ENCODE peak calls at places on chromosomes 11 and 22, in nine cellular contexts. One of them, this sample, is unnamed.

GRCh38 chr22:48315415-48316244 is 1512.0 kb downstream of the BRD1 start:
- DNase-seq in tibial nerve: no peak
- DNase-seq in fibroblast of lung: no peak
- DNase-seq in AG04450: no peak
- DNase-seq in cardiac fibroblast: no peak
- DNase-seq in neural crest cell: no peak
- DNase-seq in GM12865: no peak
- DNase-seq in astrocyte of the spinal cord: no peak
- DNase-seq in CD4-positive, alpha-beta T cell: no peak
- DNase-seq in this sample: no peak

GRCh38 chr11:131924446-131925240 is 554.2 kb downstream of the NTM start:
- DNase-seq in tibial nerve: no peak
- DNase-seq in fibroblast of lung: peak
- DNase-seq in AG04450: no peak
- DNase-seq in cardiac fibroblast: peak
- DNase-seq in neural crest cell: no peak
- DNase-seq in GM12865: peak
- DNase-seq in astrocyte of the spinal cord: peak
- DNase-seq in CD4-positive, alpha-beta T cell: no peak
- DNase-seq in this sample: no peak

GRCh38 chr11:64007160-64007628 is 21.0 kb downstream of the OTUB1 start:
- DNase-seq in tibial nerve: no peak
- DNase-seq in fibroblast of lung: peak
- DNase-seq in AG04450: no peak
- DNase-seq in cardiac fibroblast: peak
- DNase-seq in neural crest cell: no peak
- DNase-seq in GM12865: no peak
- DNase-seq in astrocyte of the spinal cord: no peak
- DNase-seq in CD4-positive, alpha-beta T cell: no peak
- DNase-seq in this sample: no peak

GRCh38 chr22:17106785-17107546 is 14.2 kb downstream of the TMEM121B start:
- DNase-seq in tibial nerve: no peak
- DNase-seq in fibroblast of lung: no peak
- DNase-seq in AG04450: no peak
- DNase-seq in cardiac fibroblast: no peak
- DNase-seq in neural crest cell: no peak
- DNase-seq in GM12865: no peak
- DNase-seq in astrocyte of the spinal cord: no peak
- DNase-seq in CD4-positive, alpha-beta T cell: no peak
- DNase-seq in this sample: no peak

GRCh38 chr11:129894281-129895125 is 875 bp downstream of the NFRKB start:
- DNase-seq in tibial nerve: no peak
- DNase-seq in fibroblast of lung: peak
- DNase-seq in AG04450: no peak
- DNase-seq in cardiac fibroblast: no peak
- DNase-seq in neural crest cell: no peak
- DNase-seq in GM12865: peak
- DNase-seq in astrocyte of the spinal cord: peak
- DNase-seq in CD4-positive, alpha-beta T cell: no peak
- DNase-seq in this sample: no peak

GRCh38 chr11:67626970-67627369 is 2.8 kb downstream of the NUDT8 start:
- DNase-seq in tibial nerve: no peak
- DNase-seq in fibroblast of lung: no peak
- DNase-seq in AG04450: no peak
- DNase-seq in cardiac fibroblast: no peak
- DNase-seq in neural crest cell: no peak
- DNase-seq in GM12865: no peak
- DNase-seq in astrocyte of the spinal cord: no peak
- DNase-seq in CD4-positive, alpha-beta T cell: no peak
- DNase-seq in this sample: no peak

GRCh38 chr22:19336133-19337075 is 44.9 kb upstream of the CLTCL1 start:
- DNase-seq in tibial nerve: no peak
- DNase-seq in fibroblast of lung: no peak
- DNase-seq in AG04450: no peak
- DNase-seq in cardiac fibroblast: no peak
- DNase-seq in neural crest cell: no peak
- DNase-seq in GM12865: no peak
- DNase-seq in astrocyte of the spinal cord: no peak
- DNase-seq in CD4-positive, alpha-beta T cell: no peak
- DNase-seq in this sample: no peak

GRCh38 chr11:126254819-126255218 is 13.9 kb downstream of the SRPRA start:
- DNase-seq in tibial nerve: no peak
- DNase-seq in fibroblast of lung: no peak
- DNase-seq in AG04450: no peak
- DNase-seq in cardiac fibroblast: no peak
- DNase-seq in neural crest cell: no peak
- DNase-seq in GM12865: no peak
- DNase-seq in astrocyte of the spinal cord: no peak
- DNase-seq in CD4-positive, alpha-beta T cell: no peak
- DNase-seq in this sample: no peak

DNA sequence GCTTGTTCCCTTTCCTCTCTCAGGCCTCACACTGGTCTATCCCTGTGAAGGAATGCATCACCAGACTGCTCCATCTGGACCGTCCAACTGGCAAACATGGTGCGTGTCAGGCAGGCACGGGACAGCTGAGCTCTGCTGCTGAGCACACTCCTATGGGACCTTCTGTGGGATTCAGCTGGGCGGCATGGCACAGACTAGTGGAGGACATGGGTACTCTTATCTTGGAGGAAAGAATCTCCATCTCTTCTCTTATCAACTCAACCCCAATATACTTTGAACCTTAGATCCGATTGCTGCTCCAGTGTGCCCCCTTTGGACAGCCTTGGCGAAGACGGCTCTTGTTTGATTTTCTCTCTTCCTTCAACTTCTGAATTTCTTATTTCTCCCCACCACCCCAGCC is 593.6 kb downstream of the ETS1 start:
- DNase-seq in tibial nerve: no peak
- DNase-seq in fibroblast of lung: no peak
- DNase-seq in AG04450: no peak
- DNase-seq in cardiac fibroblast: no peak
- DNase-seq in neural crest cell: no peak
- DNase-seq in GM12865: no peak
- DNase-seq in astrocyte of the spinal cord: no peak
- DNase-seq in CD4-positive, alpha-beta T cell: no peak
- DNase-seq in this sample: no peak
- TF ChIP-seq CTCF in tibial nerve: no peak
- TF ChIP-seq CTCF in fibroblast of lung: no peak
- TF ChIP-seq CTCF in AG04450: peak
- TF ChIP-seq CTCF in cardiac fibroblast: no peak
- TF ChIP-seq CTCF in neural crest cell: no peak
- TF ChIP-seq CTCF in GM12865: no peak
- TF ChIP-seq CTCF in astrocyte of the spinal cord: peak
- TF ChIP-seq CTCF in CD4-positive, alpha-beta T cell: no peak
- TF ChIP-seq CTCF in this sample: no peak

DNA sequence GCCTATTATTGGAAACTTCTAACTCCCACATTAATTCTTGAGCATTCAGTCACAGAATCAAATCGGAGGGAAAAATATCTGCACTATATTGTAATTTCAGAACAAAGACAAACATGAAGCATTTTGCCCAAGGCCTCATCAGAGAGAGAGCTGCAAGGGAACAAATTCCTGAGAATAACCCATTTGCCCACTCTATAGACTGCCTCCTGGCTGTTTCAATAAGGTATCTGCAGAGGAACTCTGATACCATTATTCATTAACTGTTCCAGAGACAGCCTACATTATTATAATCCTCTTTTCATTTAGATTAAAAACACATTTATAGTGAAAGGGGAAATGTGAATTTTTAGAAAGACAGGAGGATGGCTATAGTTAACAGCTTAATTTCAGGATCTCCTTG is 663.9 kb downstream of the DLG2 start:
- DNase-seq in tibial nerve: no peak
- DNase-seq in fibroblast of lung: peak
- DNase-seq in AG04450: no peak
- DNase-seq in cardiac fibroblast: no peak
- DNase-seq in neural crest cell: no peak
- DNase-seq in GM12865: no peak
- DNase-seq in astrocyte of the spinal cord: no peak
- DNase-seq in CD4-positive, alpha-beta T cell: no peak
- DNase-seq in this sample: no peak
- TF ChIP-seq CTCF in tibial nerve: no peak
- TF ChIP-seq CTCF in fibroblast of lung: no peak
- TF ChIP-seq CTCF in AG04450: no peak
- TF ChIP-seq CTCF in cardiac fibroblast: no peak
- TF ChIP-seq CTCF in neural crest cell: no peak
- TF ChIP-seq CTCF in GM12865: no peak
- TF ChIP-seq CTCF in astrocyte of the spinal cord: no peak
- TF ChIP-seq CTCF in CD4-positive, alpha-beta T cell: no peak
- TF ChIP-seq CTCF in this sample: no peak

GRCh38 chr22:27711756-27712155 is 89.8 kb downstream of the MN1 start:
- DNase-seq in tibial nerve: no peak
- DNase-seq in fibroblast of lung: no peak
- DNase-seq in AG04450: no peak
- DNase-seq in cardiac fibroblast: no peak
- DNase-seq in neural crest cell: no peak
- DNase-seq in GM12865: no peak
- DNase-seq in astrocyte of the spinal cord: no peak
- DNase-seq in CD4-positive, alpha-beta T cell: no peak
- DNase-seq in this sample: no peak

GRCh38 chr22:27716074-27716473 is 85.5 kb downstream of the MN1 start:
- DNase-seq in tibial nerve: no peak
- DNase-seq in fibroblast of lung: no peak
- DNase-seq in AG04450: no peak
- DNase-seq in cardiac fibroblast: no peak
- DNase-seq in neural crest cell: no peak
- DNase-seq in GM12865: no peak
- DNase-seq in astrocyte of the spinal cord: no peak
- DNase-seq in CD4-positive, alpha-beta T cell: no peak
- DNase-seq in this sample: no peak

GRCh38 chr22:27714076-27714475 is 87.5 kb downstream of the MN1 start:
- DNase-seq in tibial nerve: no peak
- DNase-seq in fibroblast of lung: no peak
- DNase-seq in AG04450: no peak
- DNase-seq in cardiac fibroblast: no peak
- DNase-seq in neural crest cell: no peak
- DNase-seq in GM12865: no peak
- DNase-seq in astrocyte of the spinal cord: no peak
- DNase-seq in CD4-positive, alpha-beta T cell: no peak
- DNase-seq in this sample: no peak

GRCh38 chr22:27717094-27717493 is 84.5 kb downstream of the MN1 start:
- DNase-seq in tibial nerve: no peak
- DNase-seq in fibroblast of lung: no peak
- DNase-seq in AG04450: no peak
- DNase-seq in cardiac fibroblast: no peak
- DNase-seq in neural crest cell: no peak
- DNase-seq in GM12865: no peak
- DNase-seq in astrocyte of the spinal cord: no peak
- DNase-seq in CD4-positive, alpha-beta T cell: no peak
- DNase-seq in this sample: no peak

GRCh38 chr22:27715078-27715477 is 86.5 kb downstream of the MN1 start:
- DNase-seq in tibial nerve: no peak
- DNase-seq in fibroblast of lung: no peak
- DNase-seq in AG04450: no peak
- DNase-seq in cardiac fibroblast: no peak
- DNase-seq in neural crest cell: no peak
- DNase-seq in GM12865: no peak
- DNase-seq in astrocyte of the spinal cord: no peak
- DNase-seq in CD4-positive, alpha-beta T cell: no peak
- DNase-seq in this sample: no peak
- TF ChIP-seq CTCF in tibial nerve: peak
- TF ChIP-seq CTCF in fibroblast of lung: no peak
- TF ChIP-seq CTCF in AG04450: peak
- TF ChIP-seq CTCF in cardiac fibroblast: peak
- TF ChIP-seq CTCF in neural crest cell: no peak
- TF ChIP-seq CTCF in GM12865: no peak
- TF ChIP-seq CTCF in astrocyte of the spinal cord: peak
- TF ChIP-seq CTCF in CD4-positive, alpha-beta T cell: no peak
- TF ChIP-seq CTCF in this sample: no peak

GRCh38 chr11:1233351-1234053 is 10.6 kb downstream of the MUC5B start:
- DNase-seq in tibial nerve: no peak
- DNase-seq in fibroblast of lung: no peak
- DNase-seq in AG04450: no peak
- DNase-seq in cardiac fibroblast: no peak
- DNase-seq in neural crest cell: no peak
- DNase-seq in GM12865: no peak
- DNase-seq in astrocyte of the spinal cord: no peak
- DNase-seq in CD4-positive, alpha-beta T cell: no peak
- DNase-seq in this sample: no peak
- TF ChIP-seq CTCF in tibial nerve: no peak
- TF ChIP-seq CTCF in fibroblast of lung: no peak
- TF ChIP-seq CTCF in AG04450: no peak
- TF ChIP-seq CTCF in cardiac fibroblast: no peak
- TF ChIP-seq CTCF in neural crest cell: no peak
- TF ChIP-seq CTCF in GM12865: no peak
- TF ChIP-seq CTCF in astrocyte of the spinal cord: no peak
- TF ChIP-seq CTCF in CD4-positive, alpha-beta T cell: no peak
- TF ChIP-seq CTCF in this sample: no peak

GRCh38 chr11:120835601-120836228 is 188.2 kb upstream of the TBCEL start:
- DNase-seq in tibial nerve: no peak
- DNase-seq in fibroblast of lung: peak
- DNase-seq in AG04450: no peak
- DNase-seq in cardiac fibroblast: no peak
- DNase-seq in neural crest cell: no peak
- DNase-seq in GM12865: peak
- DNase-seq in astrocyte of the spinal cord: no peak
- DNase-seq in CD4-positive, alpha-beta T cell: no peak
- DNase-seq in this sample: no peak
- TF ChIP-seq CTCF in tibial nerve: no peak
- TF ChIP-seq CTCF in fibroblast of lung: no peak
- TF ChIP-seq CTCF in AG04450: no peak
- TF ChIP-seq CTCF in cardiac fibroblast: no peak
- TF ChIP-seq CTCF in neural crest cell: no peak
- TF ChIP-seq CTCF in GM12865: no peak
- TF ChIP-seq CTCF in astrocyte of the spinal cord: no peak
- TF ChIP-seq CTCF in CD4-positive, alpha-beta T cell: no peak
- TF ChIP-seq CTCF in this sample: no peak

GRCh38 chr11:128757235-128757711 is 63.4 kb downstream of the FLI1 start:
- DNase-seq in tibial nerve: no peak
- DNase-seq in fibroblast of lung: peak
- DNase-seq in AG04450: no peak
- DNase-seq in cardiac fibroblast: peak
- DNase-seq in neural crest cell: no peak
- DNase-seq in GM12865: peak
- DNase-seq in astrocyte of the spinal cord: peak
- DNase-seq in CD4-positive, alpha-beta T cell: peak
- DNase-seq in this sample: no peak
- TF ChIP-seq CTCF in tibial nerve: peak
- TF ChIP-seq CTCF in fibroblast of lung: no peak
- TF ChIP-seq CTCF in AG04450: peak
- TF ChIP-seq CTCF in cardiac fibroblast: peak
- TF ChIP-seq CTCF in neural crest cell: no peak
- TF ChIP-seq CTCF in GM12865: peak
- TF ChIP-seq CTCF in astrocyte of the spinal cord: peak
- TF ChIP-seq CTCF in CD4-positive, alpha-beta T cell: peak
- TF ChIP-seq CTCF in this sample: no peak

GRCh38 chr22:33194529-33194928 is 136.3 kb upstream of the SYN3 start:
- DNase-seq in tibial nerve: no peak
- DNase-seq in fibroblast of lung: no peak
- DNase-seq in AG04450: no peak
- DNase-seq in cardiac fibroblast: no peak
- DNase-seq in neural crest cell: no peak
- DNase-seq in GM12865: no peak
- DNase-seq in astrocyte of the spinal cord: no peak
- DNase-seq in CD4-positive, alpha-beta T cell: no peak
- DNase-seq in this sample: no peak
- TF ChIP-seq CTCF in tibial nerve: no peak
- TF ChIP-seq CTCF in fibroblast of lung: no peak
- TF ChIP-seq CTCF in AG04450: no peak
- TF ChIP-seq CTCF in cardiac fibroblast: no peak
- TF ChIP-seq CTCF in neural crest cell: no peak
- TF ChIP-seq CTCF in GM12865: no peak
- TF ChIP-seq CTCF in astrocyte of the spinal cord: no peak
- TF ChIP-seq CTCF in CD4-positive, alpha-beta T cell: no peak
- TF ChIP-seq CTCF in this sample: no peak

GRCh38 chr11:65213322-65214211 is 31.8 kb downstream of the CAPN1 start:
- DNase-seq in tibial nerve: no peak
- DNase-seq in fibroblast of lung: peak
- DNase-seq in AG04450: no peak
- DNase-seq in cardiac fibroblast: no peak
- DNase-seq in neural crest cell: no peak
- DNase-seq in GM12865: no peak
- DNase-seq in astrocyte of the spinal cord: no peak
- DNase-seq in CD4-positive, alpha-beta T cell: no peak
- DNase-seq in this sample: no peak
- TF ChIP-seq CTCF in tibial nerve: no peak
- TF ChIP-seq CTCF in fibroblast of lung: no peak
- TF ChIP-seq CTCF in AG04450: no peak
- TF ChIP-seq CTCF in cardiac fibroblast: no peak
- TF ChIP-seq CTCF in neural crest cell: no peak
- TF ChIP-seq CTCF in GM12865: no peak
- TF ChIP-seq CTCF in astrocyte of the spinal cord: no peak
- TF ChIP-seq CTCF in CD4-positive, alpha-beta T cell: no peak
- TF ChIP-seq CTCF in this sample: no peak